ENCODE peak calls at places on chromosome 20, in four cellular contexts. D is GM12878, K is HepG2, L is K562. S is an unnamed sample.

GRCh38 chr20:64145458-64146300 is 18.6 kb upstream of the MYT1 start:
- DNase-seq in K (no peak), L (peak; percentile 56), D (no peak), S (peak; percentile 34)

GRCh38 chr20:64176548-64177419 is 12.5 kb downstream of the MYT1 start:
- DNase-seq in D (no peak), K (no peak), L (no peak), S (no peak)

GRCh38 chr20:43749734-43750294 is 23.0 kb upstream of the GTSF1L start:
- DNase-seq in K (peak; percentile 48), L (peak; percentile 75), D (peak; percentile 13), S (peak; percentile 92)

GRCh38 chr20:32449890-32450401 is 91.8 kb downstream of the ASXL1 start:
- DNase-seq in D (no peak), K (no peak), L (no peak), S (no peak)

GRCh38 chr20:46388201-46388836 is 18.1 kb downstream of the ELMO2 start:
- DNase-seq in L (no peak), K (no peak), D (no peak), S (no peak)

GRCh38 chr20:3686867-3687321 is 5.1 kb upstream of the ADAM33 start:
- DNase-seq in L (no peak), K (no peak), D (no peak), S (no peak)

GRCh38 chr20:64056889-64057627 is 5.9 kb upstream of the TCEA2 start:
- DNase-seq in D (no peak), L (no peak), K (no peak), S (no peak)

GRCh38 chr20:2829376-2829775 is 11.1 kb downstream of the PCED1A start:
- DNase-seq in K (no peak), L (no peak), D (no peak), S (no peak)

GRCh38 chr20:815914-816606 is 17.5 kb upstream of the FAM110A start:
- DNase-seq in D (no peak), K (peak; percentile 70), L (peak; percentile 78), S (peak; percentile 74)

GRCh38 chr20:52748235-52748950 is 223.8 kb upstream of the TSHZ2 start:
- DNase-seq in D (no peak), L (no peak), K (no peak), S (no peak)

GRCh38 chr20:1386323-1386722 is 6.5 kb downstream of the FKBP1A start:
- DNase-seq in D (no peak), L (no peak), K (no peak), S (no peak)

GRCh38 chr20:31707994-31708744 is 14.5 kb downstream of the BCL2L1 start:
- DNase-seq in L (peak; percentile 85), D (no peak), K (no peak), S (no peak)

GRCh38 chr20:63881451-63882226 is 13.3 kb upstream of the DNAJC5 start:
- DNase-seq in K (no peak), D (no peak), L (no peak), S (no peak)

GRCh38 chr20:52847739-52848359 is 124.3 kb upstream of the TSHZ2 start:
- DNase-seq in K (no peak), D (no peak), L (no peak), S (no peak)

GRCh38 chr20:19249515-19249914 is 37.1 kb downstream of the SLC24A3 start:
- DNase-seq in K (no peak), D (no peak), L (peak; percentile 5), S (no peak)

GRCh38 chr20:21515300-21516179 is 1.7 kb upstream of the NKX2-2 start:
- DNase-seq in K (no peak), L (no peak), D (no peak), S (no peak)

GRCh38 chr20:44537993-44538392 is 16.1 kb upstream of the SERINC3 start:
- DNase-seq in D (no peak), L (no peak), K (no peak), S (no peak)

GRCh38 chr20:13331536-13331935 is 110.5 kb downstream of the ISM1 start:
- DNase-seq in K (peak; percentile 66), L (no peak), D (no peak), S (no peak)

GRCh38 chr20:8095648-8096572 is 36.2 kb upstream of the PLCB1 start:
- DNase-seq in K (no peak), L (no peak), D (no peak), S (no peak)

GRCh38 chr20:49233226-49233625 is 14.0 kb downstream of the DDX27 start:
- DNase-seq in L (no peak), D (no peak), K (no peak), S (no peak)

GRCh38 chr20:4876731-4877130 is 124.6 kb downstream of the SLC23A2 start:
- DNase-seq in D (no peak), K (no peak), L (no peak), S (no peak)

GRCh38 chr20:44185574-44185973 is 1.4 kb downstream of the JPH2 start:
- DNase-seq in D (no peak), L (no peak), K (no peak), S (no peak)

GRCh38 chr20:45934046-45934586 is 367 bp upstream of the PCIF1 start:
- DNase-seq in K (no peak), L (peak; percentile 53), D (no peak), S (peak; percentile 54)

GRCh38 chr20:21118782-21119181 is 7.1 kb upstream of the KIZ start:
- DNase-seq in K (no peak), L (no peak), D (no peak), S (no peak)

GRCh38 chr20:17995967-17996819 is 27.4 kb downstream of the MGME1 start:
- DNase-seq in K (peak; percentile 70), D (no peak), L (peak; percentile 55), S (peak; percentile 71)

GRCh38 chr20:32966881-32967781 is 37.1 kb downstream of the SUN5 start:
- DNase-seq in D (peak; percentile 41), K (no peak), L (no peak), S (no peak)

GRCh38 chr20:64105846-64106434 is 1.4 kb downstream of the NPBWR2 start:
- DNase-seq in D (no peak), L (no peak), K (no peak), S (no peak)

GRCh38 chr20:43667341-43668132 is 623 bp downstream of the MYBL2 start:
- DNase-seq in K (no peak), L (peak; percentile 70), D (no peak), S (peak; percentile 65)

GRCh38 chr20:3659492-3660261 is 3.5 kb downstream of the GFRA4 start:
- DNase-seq in K (no peak), L (no peak), D (no peak), S (no peak)

GRCh38 chr20:8097307-8097706 is 34.8 kb upstream of the PLCB1 start:
- DNase-seq in L (no peak), D (no peak), K (no peak), S (no peak)

GRCh38 chr20:41185013-41185757 is 47.8 kb downstream of the PLCG1 start:
- DNase-seq in L (no peak), D (no peak), K (no peak), S (no peak)

GRCh38 chr20:33702861-33703260 is 16.7 kb upstream of the E2F1 start:
- DNase-seq in D (no peak), K (no peak), L (no peak), S (no peak)

DNA sequence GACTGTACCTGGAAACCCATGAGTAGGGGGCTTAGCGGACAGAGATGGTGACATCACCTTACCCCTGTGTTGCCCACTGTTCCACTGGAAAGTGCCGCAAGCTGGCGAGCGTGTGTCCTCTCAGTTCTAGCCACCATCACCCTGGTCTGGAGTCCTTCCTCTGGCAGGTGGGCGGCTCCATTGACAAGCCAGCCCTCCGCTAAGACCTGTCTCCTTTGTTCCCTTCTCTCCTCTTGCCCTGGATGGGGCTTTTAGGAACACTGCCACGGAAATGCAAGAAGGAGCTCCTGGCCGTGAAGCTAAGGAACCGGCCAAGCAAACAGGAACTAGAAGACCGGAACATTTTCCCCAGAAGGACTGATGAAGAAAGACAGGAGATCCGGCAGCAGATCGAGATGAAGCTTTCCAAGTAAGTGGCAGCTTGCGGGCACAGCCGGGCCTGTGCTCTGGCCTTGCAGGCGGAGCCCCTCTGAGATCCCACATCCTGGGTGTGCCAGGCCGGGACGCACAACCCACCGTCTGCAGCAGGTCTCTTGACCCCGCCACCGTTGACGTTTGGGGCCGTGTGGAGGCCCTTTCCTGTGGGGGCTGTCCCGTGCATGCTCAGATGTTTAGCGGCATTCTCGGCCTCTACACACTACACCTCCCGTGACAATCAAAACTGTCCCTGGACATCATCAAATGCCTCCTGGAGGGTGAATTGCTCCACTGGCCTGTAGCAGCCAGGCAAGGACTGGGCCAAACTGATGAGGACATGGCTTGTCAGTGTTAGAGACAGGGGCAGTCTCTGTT is 127.5 kb downstream of the SYCP2 start:
- DNase-seq in K (no peak), D (no peak), L (no peak), S (no peak)
- TF ChIP-seq SP1 in K (no peak), D (no peak), L (no peak), S (no peak)

GRCh38 chr20:39630215-39630614 is 668.1 kb downstream of the DHX35 start:
- DNase-seq in D (no peak), K (no peak), L (no peak), S (no peak)
- TF ChIP-seq TARDBP in D (no peak), K (no peak), L (no peak), S (no peak)

DNA sequence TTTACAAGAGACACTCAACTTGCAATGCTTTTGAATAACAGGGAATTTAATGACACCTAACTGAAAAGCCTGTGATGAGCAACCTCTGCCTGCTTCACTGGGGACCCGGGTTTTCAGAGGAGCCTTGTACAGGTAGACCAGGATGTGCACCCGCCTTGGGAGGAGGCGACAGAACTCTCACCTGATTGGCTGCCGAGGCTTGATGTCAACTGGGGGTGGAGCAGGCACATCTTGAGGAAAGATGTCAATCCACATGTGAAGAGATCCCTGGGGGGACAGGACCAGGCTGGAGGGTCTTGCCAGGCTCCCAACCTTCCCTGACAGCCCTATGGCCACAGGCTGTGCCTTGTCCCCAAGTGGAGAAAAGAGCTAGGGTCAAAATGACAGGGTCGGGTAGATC is 19.8 kb downstream of the ERGIC3 start:
- DNase-seq in D (no peak), L (peak; percentile 16), K (no peak), S (no peak)
- TF ChIP-seq SP1 in D (no peak), L (no peak), K (no peak), S (no peak)

DNA sequence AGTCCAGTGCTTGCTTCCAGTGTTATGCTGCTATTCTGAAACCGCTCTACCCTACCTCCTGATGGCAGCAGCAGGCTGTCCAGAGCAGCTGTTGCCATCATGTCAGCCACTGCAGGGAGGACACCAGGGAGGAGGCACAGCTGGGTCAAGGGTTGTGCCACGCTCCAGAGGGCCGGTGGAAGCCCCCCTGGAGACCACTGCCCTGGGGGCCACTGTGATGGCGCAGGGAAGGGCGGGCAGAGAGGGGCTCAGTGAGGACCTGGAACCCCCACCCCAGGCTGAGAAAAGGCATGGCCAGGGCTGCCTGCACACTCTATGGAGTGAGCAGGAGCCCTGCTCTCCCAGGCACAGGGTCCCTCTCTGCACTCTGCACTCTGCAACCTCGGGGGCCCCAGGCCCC is 271.3 kb upstream of the BTBD3 start:
- DNase-seq in L (no peak), K (no peak), D (no peak), S (no peak)
- TF ChIP-seq TARDBP in L (no peak), K (no peak), D (no peak), S (no peak)